ENCODE peak calls at places on chromosomes 7 and 10, in six cellular contexts. H is mesothelial cell of epicardium; E is GM06990; V is progenitor cell of endocrine pancreas; L is activated CD8-positive, alpha-beta T cell treated with anti-CD3 and anti-CD28 coated beads for 36 hours; A is tibial artery. Z is an unnamed sample.

GRCh38 chr7:134992626-134993179 is 6.4 kb downstream of the AGBL3 start:
- DNase-seq in H (no peak), E (peak; percentile 71), V (no peak), L (peak; percentile 70), A (no peak), Z (no peak)

GRCh38 chr10:63319231-63319630 is 146.5 kb downstream of the JMJD1C start:
- DNase-seq in H (no peak), E (no peak), V (no peak), L (no peak), A (no peak), Z (no peak)

GRCh38 chr7:105776986-105777910 is 99.2 kb downstream of the ATXN7L1 start:
- DNase-seq in H (no peak), E (no peak), V (no peak), L (no peak), A (no peak), Z (no peak)

GRCh38 chr7:129829677-129830631 is 122.8 kb downstream of the UBE2H start:
- DNase-seq in H (peak; percentile 72), E (peak; percentile 22), V (no peak), L (peak; percentile 77), A (peak; percentile 73), Z (peak; percentile 41)

GRCh38 chr7:157404845-157405481 is 68.2 kb downstream of the DNAJB6 start:
- DNase-seq in H (no peak), E (no peak), V (no peak), L (peak; percentile 62), A (no peak), Z (no peak)

GRCh38 chr10:104680467-104681401 is 39.6 kb downstream of the SORCS3 start:
- DNase-seq in H (peak; percentile 49), E (no peak), V (peak; percentile 39), L (no peak), A (no peak), Z (no peak)

GRCh38 chr7:16416289-16417282 is 4.8 kb downstream of the CRPPA start:
- DNase-seq in H (no peak), E (no peak), V (no peak), L (no peak), A (no peak), Z (no peak)

GRCh38 chr7:12322287-12322902 is 81.3 kb downstream of the VWDE start:
- DNase-seq in H (no peak), E (no peak), V (no peak), L (peak; percentile 13), A (no peak), Z (no peak)

GRCh38 chr7:99733448-99733847 is 1.5 kb downstream of the CYP3A7 start:
- DNase-seq in H (no peak), E (no peak), V (no peak), L (no peak), A (no peak), Z (no peak)

GRCh38 chr7:97075928-97076327 is 41.6 kb upstream of the SDHAF3 start:
- DNase-seq in H (no peak), E (no peak), V (no peak), L (no peak), A (no peak), Z (no peak)

GRCh38 chr10:132962623-132963429 is 20.5 kb upstream of the CFAP46 start:
- DNase-seq in H (no peak), E (no peak), V (no peak), L (no peak), A (no peak), Z (no peak)

GRCh38 chr10:123742751-123743440 is 76.7 kb downstream of the GPR26 start:
- DNase-seq in H (no peak), E (no peak), V (no peak), L (no peak), A (no peak), Z (no peak)

GRCh38 chr10:91194497-91195179 is 25.8 kb upstream of the PCGF5 start:
- DNase-seq in H (no peak), E (no peak), V (no peak), L (peak; percentile 60), A (no peak), Z (no peak)

GRCh38 chr10:24027107-24027506 is 181.8 kb upstream of the KIAA1217 start:
- DNase-seq in H (no peak), E (no peak), V (no peak), L (no peak), A (no peak), Z (no peak)

GRCh38 chr7:100799037-100799896 is 28.1 kb downstream of the EPHB4 start:
- DNase-seq in H (peak; percentile 56), E (peak; percentile 39), V (peak; percentile 54), L (peak; percentile 80), A (no peak), Z (no peak)

GRCh38 chr10:115849197-115849596 is 423.8 kb downstream of the GFRA1 start:
- DNase-seq in H (no peak), E (no peak), V (no peak), L (no peak), A (no peak), Z (no peak)

GRCh38 chr10:15489431-15489830 is 118.3 kb upstream of the FAM171A1 start:
- DNase-seq in H (no peak), E (no peak), V (no peak), L (no peak), A (no peak), Z (no peak)

GRCh38 chr7:73701357-73701995 is 18.0 kb downstream of the STX1A start:
- DNase-seq in H (no peak), E (no peak), V (peak; percentile 47), L (peak; percentile 51), A (no peak), Z (no peak)
- TF ChIP-seq CTCF in H (peak; percentile 47), E (peak; percentile 69), V (peak; percentile 65), L (peak; percentile 63), A (peak; percentile 33), Z (peak; percentile 47)

DNA sequence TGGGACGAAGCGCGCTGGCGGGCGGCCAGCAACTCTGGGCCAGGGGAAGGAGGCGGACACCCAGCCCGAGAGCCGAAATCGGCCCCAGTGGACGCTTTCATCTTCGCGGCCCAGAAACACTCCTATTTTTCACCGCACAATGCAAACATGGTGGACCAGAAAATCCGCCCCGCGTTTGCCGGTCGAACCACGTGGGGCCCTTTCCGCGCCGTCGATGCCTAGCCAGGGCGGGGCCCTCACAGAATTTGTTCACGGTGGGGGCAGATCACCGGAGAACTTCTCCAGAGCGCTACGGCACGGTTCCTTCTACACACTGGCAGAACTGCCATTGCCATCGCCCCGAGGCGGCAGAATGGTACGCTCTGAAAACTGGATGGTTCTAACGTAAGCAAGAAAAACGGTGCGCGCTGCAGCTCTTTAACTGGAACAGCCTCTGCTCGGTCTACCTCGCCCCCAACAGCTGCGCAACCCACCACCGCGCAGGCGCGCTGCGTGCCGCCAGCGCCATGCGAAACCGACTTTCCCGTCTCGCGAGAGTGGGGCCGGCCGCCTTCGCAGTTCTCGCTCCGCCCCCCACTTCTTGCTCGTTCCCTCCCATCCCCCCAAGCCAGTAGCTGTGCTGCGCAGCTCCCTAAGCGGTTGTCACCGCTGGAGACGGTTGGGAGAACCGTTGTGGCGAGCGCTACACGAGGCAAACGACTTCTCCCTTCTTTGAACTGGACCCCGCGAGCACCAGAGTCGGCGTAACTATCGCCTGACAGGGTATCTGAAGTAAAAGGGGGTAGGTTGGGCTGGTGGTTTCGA is at the start of gene HNRNPH3:
- DNase-seq in H (peak; percentile 99), E (peak; percentile 100), V (peak; percentile 99), L (peak; percentile 98), A (peak; percentile 99), Z (peak; percentile 97)
- TF ChIP-seq CTCF in H (no peak), E (no peak), V (peak; percentile 11), L (no peak), A (peak; percentile 7), Z (no peak)

GRCh38 chr7:128057909-128058308 is 26.7 kb upstream of the LRRC4 start:
- DNase-seq in H (no peak), E (no peak), V (no peak), L (no peak), A (no peak), Z (no peak)
- TF ChIP-seq CTCF in H (no peak), E (no peak), V (no peak), L (no peak), A (no peak), Z (no peak)

GRCh38 chr7:94088560-94088959 is 84.4 kb upstream of the BET1 start:
- DNase-seq in H (no peak), E (no peak), V (no peak), L (no peak), A (no peak), Z (no peak)

GRCh38 chr7:94089806-94090205 is 85.7 kb upstream of the BET1 start:
- DNase-seq in H (no peak), E (no peak), V (no peak), L (no peak), A (no peak), Z (no peak)

GRCh38 chr7:94092980-94093379 is 88.8 kb upstream of the BET1 start:
- DNase-seq in H (no peak), E (no peak), V (no peak), L (no peak), A (no peak), Z (no peak)

DNA sequence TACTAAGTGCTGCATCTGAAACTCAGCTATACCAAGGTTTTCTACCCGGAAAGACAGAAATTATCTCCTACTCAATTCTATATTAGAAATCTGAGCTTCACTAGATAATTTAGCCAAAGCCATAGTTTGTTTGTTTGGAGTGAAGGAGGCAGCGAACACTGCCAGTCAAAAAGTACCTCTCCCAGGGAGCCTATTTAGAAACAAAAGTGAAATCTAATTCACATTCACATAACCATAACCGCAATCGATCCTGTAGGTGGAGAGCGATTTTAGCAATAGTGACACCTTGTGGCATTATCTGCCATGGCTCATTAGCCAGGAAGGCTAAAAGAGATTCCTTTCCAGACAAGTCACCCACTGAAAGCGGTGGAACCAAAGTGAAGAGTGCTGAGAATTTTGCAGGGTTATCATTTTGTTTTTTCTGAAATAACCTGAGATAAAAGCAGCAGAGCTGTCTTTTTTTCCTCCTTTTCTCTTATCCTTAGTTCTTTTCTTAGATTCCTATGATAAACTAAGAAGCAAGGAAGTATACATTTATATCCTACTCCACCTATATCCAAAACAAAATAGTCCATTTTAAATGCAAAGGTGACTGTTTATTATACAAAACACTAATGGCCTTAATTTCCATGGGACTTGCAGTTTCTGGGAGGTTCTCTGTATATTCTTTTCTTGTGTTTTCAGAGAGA is 83.7 kb upstream of the BET1 start:
- DNase-seq in H (no peak), E (peak; percentile 40), V (no peak), L (peak; percentile 67), A (no peak), Z (no peak)
- TF ChIP-seq CTCF in H (peak; percentile 50), E (peak; percentile 74), V (peak; percentile 82), L (peak; percentile 76), A (peak; percentile 71), Z (peak; percentile 72)